ENCODE peak calls at places on chromosomes 7 and 10, in five cellular contexts. U is AG04450, Z is prostate gland, V is PC-3, R is HCT116. L is an unnamed sample.

GRCh38 chr10:48605786-48606529 is 1.1 kb upstream of the ARHGAP22 start:
- DNase-seq in V (peak; percentile 72), Z (no peak), U (no peak), R (no peak), L (no peak)

GRCh38 chr10:61332506-61332905 is 120.7 kb downstream of the TMEM26 start:
- DNase-seq in U (no peak), V (peak; percentile 43), R (no peak), Z (no peak), L (no peak)

GRCh38 chr10:1166101-1166827 is 110.1 kb downstream of the WDR37 start:
- DNase-seq in R (no peak), U (no peak), V (no peak), Z (no peak), L (no peak)

GRCh38 chr7:154795014-154795413 is 207.9 kb downstream of the PAXIP1 start:
- DNase-seq in V (no peak), Z (no peak), U (no peak), R (no peak), L (no peak)

GRCh38 chr10:70324341-70324861 is 40.6 kb upstream of the NPFFR1 start:
- DNase-seq in R (no peak), Z (no peak), V (no peak), U (no peak), L (no peak)

GRCh38 chr7:33646166-33646565 is 259.2 kb upstream of the BMPER start:
- DNase-seq in R (no peak), V (no peak), U (no peak), Z (no peak), L (no peak)

GRCh38 chr10:115558252-115558651 is 465.1 kb downstream of the ATRNL1 start:
- DNase-seq in U (no peak), R (no peak), V (no peak), Z (no peak), L (no peak)

GRCh38 chr7:24566274-24566673 is 7.0 kb upstream of the PALS2 start:
- DNase-seq in Z (no peak), V (no peak), R (no peak), U (no peak), L (no peak)

GRCh38 chr10:116772901-116773300 is 30.5 kb upstream of the HSPA12A start:
- DNase-seq in Z (no peak), V (no peak), U (no peak), R (no peak), L (no peak)

GRCh38 chr7:117793496-117793895 is 79.7 kb downstream of the CTTNBP2 start:
- DNase-seq in V (no peak), R (no peak), Z (no peak), U (no peak), L (no peak)

GRCh38 chr10:50578949-50579348 is 44.8 kb downstream of the SGMS1 start:
- DNase-seq in R (no peak), U (no peak), V (no peak), Z (no peak), L (no peak)

GRCh38 chr10:50579491-50580259 is 44.1 kb downstream of the SGMS1 start:
- DNase-seq in Z (peak; percentile 59), R (no peak), U (no peak), V (peak; percentile 96), L (no peak)

GRCh38 chr10:50582061-50582460 is 41.7 kb downstream of the SGMS1 start:
- DNase-seq in R (no peak), V (no peak), Z (no peak), U (no peak), L (no peak)

GRCh38 chr10:50577681-50578350 is 45.9 kb downstream of the SGMS1 start:
- DNase-seq in R (no peak), V (peak; percentile 47), Z (no peak), U (no peak), L (peak; percentile 34)

GRCh38 chr10:50580260-50580891 is 43.4 kb downstream of the SGMS1 start:
- DNase-seq in R (no peak), U (no peak), Z (no peak), V (peak; percentile 28), L (no peak)
- H3K4me3 ChIP-seq in R (no peak overlapping the region), U (no peak overlapping the region), Z (no peak overlapping the region), V (peak overlapping the region; percentile 20), L (no peak overlapping the region)

DNA sequence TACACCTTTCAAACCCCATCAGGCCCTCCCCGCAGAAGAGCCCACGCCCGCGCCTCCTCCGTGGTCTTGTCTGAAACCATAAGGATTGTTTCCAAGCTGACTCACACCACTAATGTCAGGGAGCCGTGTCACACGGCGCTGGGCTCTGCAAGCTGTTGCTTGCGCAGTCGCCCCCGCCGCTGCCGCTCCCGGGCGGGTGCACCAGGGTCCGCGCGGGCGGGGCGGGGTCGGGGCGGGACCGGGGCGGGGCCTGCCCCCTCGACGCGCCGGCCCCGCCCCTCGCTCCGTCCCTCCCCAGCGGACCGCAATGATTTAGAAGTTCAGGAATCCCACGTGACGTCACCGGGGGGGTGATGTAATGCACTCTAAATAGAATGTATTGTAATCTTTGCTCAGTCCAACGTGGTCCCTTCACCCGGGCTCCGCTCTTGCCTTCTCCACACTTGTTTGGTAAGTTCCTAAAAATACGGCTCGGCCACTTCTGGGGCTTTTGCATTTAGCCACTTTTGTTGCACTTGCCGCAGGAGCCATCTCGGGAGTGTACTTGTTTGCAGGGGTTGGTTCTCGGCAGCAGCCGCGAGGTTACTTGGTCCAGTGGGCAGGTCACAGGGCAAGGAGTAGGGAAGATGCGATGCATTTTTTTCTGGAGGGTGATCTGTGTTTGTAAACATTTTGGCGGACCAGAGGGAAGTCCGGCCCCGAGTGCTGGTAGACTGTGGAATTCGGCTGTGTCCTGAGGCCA is 3.2 kb upstream of the CREB5 start:
- DNase-seq in R (peak; percentile 72), Z (peak; percentile 80), U (peak; percentile 97), V (peak; percentile 86), L (peak; percentile 52)
- H3K4me3 ChIP-seq in R (peak overlapping the region; percentile 35), Z (peak overlapping the region; percentile 27), U (peak overlapping the region; percentile 75), V (peak overlapping the region; percentile 87), L (peak overlapping the region; percentile 30)

DNA sequence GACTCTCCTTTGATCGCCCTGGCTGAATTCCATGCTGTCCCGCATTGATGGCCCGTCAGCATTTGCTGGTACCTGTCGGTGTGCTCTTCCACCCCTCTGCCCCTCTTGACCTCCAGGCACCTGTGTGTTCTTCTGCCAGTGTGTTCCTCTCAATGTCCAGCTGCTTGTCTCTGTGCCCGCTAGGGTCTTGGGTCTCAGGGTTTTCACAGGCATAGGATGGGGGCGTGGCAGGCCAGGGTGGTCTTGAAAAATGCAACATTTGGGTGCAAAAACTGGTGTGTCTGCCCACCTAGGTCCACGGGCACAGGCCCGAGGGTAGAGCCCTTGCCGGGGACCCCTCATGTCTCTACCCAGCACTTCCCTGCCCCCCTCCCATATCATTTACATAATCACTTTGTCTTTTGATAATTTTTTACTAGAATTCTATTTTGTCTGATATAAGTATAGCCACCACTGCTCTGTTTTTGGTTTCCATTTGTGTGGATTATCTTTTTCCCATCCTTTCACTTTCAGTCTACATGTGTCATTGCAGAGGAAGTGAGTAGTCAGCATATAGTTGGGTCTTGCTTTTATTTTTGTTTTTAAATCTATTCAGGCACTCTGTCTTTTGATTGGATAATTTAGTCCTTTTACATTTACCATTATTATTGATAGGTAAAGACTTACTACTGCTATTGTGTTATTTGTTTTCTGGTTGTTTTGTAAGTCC is 46.6 kb upstream of the ADRA2A start:
- DNase-seq in R (no peak), U (no peak), Z (no peak), V (no peak), L (no peak)
- H3K4me3 ChIP-seq in R (no peak overlapping the region), U (no peak overlapping the region), Z (no peak overlapping the region), V (no peak overlapping the region), L (no peak overlapping the region)

DNA sequence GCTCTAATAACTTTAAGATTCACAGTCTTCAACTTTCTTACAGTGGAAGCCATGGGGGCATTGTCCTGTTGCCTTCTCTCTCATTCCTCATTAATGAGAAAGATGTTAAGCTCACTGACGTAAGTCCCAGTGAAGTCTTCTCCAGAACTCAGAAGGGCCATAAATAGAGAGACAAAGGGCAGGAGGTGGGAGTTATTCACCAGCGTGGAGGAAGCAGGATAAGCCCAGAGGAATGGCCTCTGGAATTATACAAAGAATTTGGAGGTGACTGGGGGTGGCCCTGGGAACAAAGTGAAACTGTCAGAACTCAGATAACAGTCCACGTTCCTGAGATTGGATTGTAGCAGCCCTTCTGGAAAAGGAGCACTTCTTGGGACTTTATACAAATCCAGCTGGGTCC is 52.4 kb downstream of the SORBS1 start:
- DNase-seq in R (no peak), Z (no peak), U (no peak), V (no peak), L (no peak)
- H3K4me3 ChIP-seq in R (no peak overlapping the region), Z (no peak overlapping the region), U (no peak overlapping the region), V (no peak overlapping the region), L (no peak overlapping the region)

DNA sequence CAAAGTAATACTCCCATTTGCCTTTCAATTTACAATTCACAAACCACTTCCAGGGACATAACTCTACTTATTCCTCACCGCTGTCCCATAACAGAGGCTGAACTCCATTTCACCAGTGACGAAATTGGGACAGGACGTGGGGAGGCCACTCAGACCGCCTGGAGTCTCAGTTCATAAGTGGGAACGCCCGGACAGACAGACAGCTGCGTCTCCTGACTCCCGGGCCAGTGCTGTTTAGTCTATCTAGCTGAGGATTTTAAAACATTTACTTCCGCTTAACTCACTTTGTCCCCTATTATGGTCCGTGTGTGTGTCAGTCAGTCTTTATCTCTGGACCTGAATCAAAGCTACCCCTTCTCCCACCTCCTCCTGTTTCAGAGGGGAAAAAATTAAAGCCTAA is 67.4 kb upstream of the ZNF438 start:
- DNase-seq in V (no peak), U (no peak), Z (no peak), R (no peak), L (no peak)
- H3K4me3 ChIP-seq in V (no peak overlapping the region), U (no peak overlapping the region), Z (no peak overlapping the region), R (peak overlapping the region; percentile 48), L (no peak overlapping the region)

GRCh38 chr7:105096306-105096705 is 82.3 kb downstream of the KMT2E start:
- DNase-seq in V (peak; percentile 72), R (no peak), U (no peak), Z (no peak), L (no peak)

GRCh38 chr7:105094966-105095365 is 81.0 kb downstream of the KMT2E start:
- DNase-seq in R (no peak), Z (no peak), V (no peak), U (no peak), L (no peak)

GRCh38 chr7:105098863-105099515 is 85.0 kb downstream of the KMT2E start:
- DNase-seq in R (no peak), Z (no peak), U (no peak), V (peak; percentile 82), L (no peak)

GRCh38 chr7:105101864-105102263 is 87.9 kb downstream of the KMT2E start:
- DNase-seq in R (no peak), Z (no peak), U (no peak), V (no peak), L (no peak)

DNA sequence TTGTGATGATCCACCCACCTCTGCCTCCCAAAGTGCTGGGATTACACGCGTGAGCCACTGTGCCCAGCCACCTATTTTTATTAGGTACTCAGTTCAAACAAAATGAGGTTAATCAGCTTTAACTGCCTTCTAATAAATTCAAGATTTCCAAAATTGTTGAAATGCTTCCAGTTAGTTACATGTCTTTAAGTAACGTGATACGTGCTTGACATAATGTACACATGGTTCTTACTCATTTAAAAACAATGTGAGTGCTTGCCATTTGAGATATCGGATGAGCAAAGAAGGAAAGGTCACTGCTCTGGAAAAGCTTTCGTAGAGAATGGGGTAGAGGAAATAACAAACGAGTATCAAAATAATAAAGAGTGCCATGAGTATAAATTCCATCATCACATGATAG is 83.6 kb downstream of the KMT2E start:
- DNase-seq in Z (no peak), V (peak; percentile 89), U (peak; percentile 72), R (no peak), L (no peak)
- H3K4me3 ChIP-seq in Z (no peak overlapping the region), V (no peak overlapping the region), U (no peak overlapping the region), R (no peak overlapping the region), L (no peak overlapping the region)

L was measured in HAP-1.